ENCODE peak calls at places on chromosomes 6 and 20, in ten cellular contexts. One of them, this sample, is unnamed.
A peak's percentile ranks its signal among the peaks of the same experiment; 100 is the strongest.

GRCh38 chr6:15507746-15508145 is 155.1 kb downstream of the DTNBP1 start:
- DNase-seq in lower leg skin: no peak
- DNase-seq in OCI-LY7: no peak
- DNase-seq in neural crest cell: no peak
- DNase-seq in upper lobe of right lung: peak; percentile 32
- DNase-seq in neural progenitor cell: no peak
- DNase-seq in WTC11: no peak
- DNase-seq in progenitor cell of endocrine pancreas: no peak
- DNase-seq in cardiac muscle cell: no peak
- DNase-seq in H9: no peak
- DNase-seq in this sample: no peak

GRCh38 chr6:34688956-34689355 is 7.6 kb downstream of the ILRUN start:
- DNase-seq in neural progenitor cell: no peak
- DNase-seq in H9: no peak
- DNase-seq in lower leg skin: no peak
- DNase-seq in neural crest cell: no peak
- DNase-seq in cardiac muscle cell: no peak
- DNase-seq in progenitor cell of endocrine pancreas: no peak
- DNase-seq in upper lobe of right lung: no peak
- DNase-seq in WTC11: no peak
- DNase-seq in OCI-LY7: no peak
- DNase-seq in this sample: no peak

GRCh38 chr6:98875375-98875774 is 41.0 kb downstream of the POU3F2 start:
- DNase-seq in neural crest cell: no peak
- DNase-seq in progenitor cell of endocrine pancreas: no peak
- DNase-seq in neural progenitor cell: no peak
- DNase-seq in cardiac muscle cell: no peak
- DNase-seq in upper lobe of right lung: no peak
- DNase-seq in lower leg skin: no peak
- DNase-seq in WTC11: no peak
- DNase-seq in H9: no peak
- DNase-seq in OCI-LY7: no peak
- DNase-seq in this sample: no peak

GRCh38 chr6:159762681-159763293 is 942 bp downstream of the ACAT2 start:
- DNase-seq in upper lobe of right lung: no peak
- DNase-seq in progenitor cell of endocrine pancreas: no peak
- DNase-seq in lower leg skin: peak; percentile 25
- DNase-seq in OCI-LY7: peak; percentile 21
- DNase-seq in WTC11: no peak
- DNase-seq in neural progenitor cell: peak; percentile 28
- DNase-seq in H9: no peak
- DNase-seq in neural crest cell: no peak
- DNase-seq in cardiac muscle cell: no peak
- DNase-seq in this sample: peak; percentile 43

GRCh38 chr6:99241905-99242534 is 107.5 kb downstream of the FAXC start:
- DNase-seq in progenitor cell of endocrine pancreas: no peak
- DNase-seq in H9: peak; percentile 45
- DNase-seq in upper lobe of right lung: no peak
- DNase-seq in neural progenitor cell: peak; percentile 56
- DNase-seq in neural crest cell: peak; percentile 31
- DNase-seq in cardiac muscle cell: peak; percentile 26
- DNase-seq in lower leg skin: no peak
- DNase-seq in OCI-LY7: peak; percentile 7
- DNase-seq in WTC11: peak; percentile 37
- DNase-seq in this sample: peak; percentile 11

GRCh38 chr6:100622907-100623692 is 158.4 kb upstream of the SIM1 start:
- DNase-seq in WTC11: no peak
- DNase-seq in progenitor cell of endocrine pancreas: no peak
- DNase-seq in upper lobe of right lung: no peak
- DNase-seq in cardiac muscle cell: no peak
- DNase-seq in neural progenitor cell: no peak
- DNase-seq in neural crest cell: no peak
- DNase-seq in lower leg skin: no peak
- DNase-seq in OCI-LY7: no peak
- DNase-seq in H9: no peak
- DNase-seq in this sample: no peak

GRCh38 chr20:13232999-13233398 is 11.9 kb downstream of the ISM1 start:
- DNase-seq in WTC11: no peak
- DNase-seq in lower leg skin: no peak
- DNase-seq in upper lobe of right lung: no peak
- DNase-seq in OCI-LY7: no peak
- DNase-seq in progenitor cell of endocrine pancreas: no peak
- DNase-seq in cardiac muscle cell: no peak
- DNase-seq in H9: no peak
- DNase-seq in neural progenitor cell: no peak
- DNase-seq in neural crest cell: no peak
- DNase-seq in this sample: no peak

GRCh38 chr6:87213364-87213763 is 58.0 kb downstream of the ZNF292 start:
- DNase-seq in cardiac muscle cell: no peak
- DNase-seq in lower leg skin: no peak
- DNase-seq in upper lobe of right lung: no peak
- DNase-seq in WTC11: no peak
- DNase-seq in OCI-LY7: no peak
- DNase-seq in progenitor cell of endocrine pancreas: no peak
- DNase-seq in neural crest cell: no peak
- DNase-seq in H9: no peak
- DNase-seq in neural progenitor cell: no peak
- DNase-seq in this sample: no peak

GRCh38 chr20:61043681-61044080 is 208.4 kb upstream of the CDH4 start:
- DNase-seq in H9: no peak
- DNase-seq in neural progenitor cell: no peak
- DNase-seq in WTC11: no peak
- DNase-seq in OCI-LY7: no peak
- DNase-seq in upper lobe of right lung: no peak
- DNase-seq in cardiac muscle cell: no peak
- DNase-seq in neural crest cell: no peak
- DNase-seq in lower leg skin: no peak
- DNase-seq in progenitor cell of endocrine pancreas: no peak
- DNase-seq in this sample: no peak

GRCh38 chr20:61045091-61045490 is 207.0 kb upstream of the CDH4 start:
- DNase-seq in lower leg skin: no peak
- DNase-seq in OCI-LY7: no peak
- DNase-seq in neural progenitor cell: no peak
- DNase-seq in neural crest cell: no peak
- DNase-seq in cardiac muscle cell: no peak
- DNase-seq in WTC11: no peak
- DNase-seq in upper lobe of right lung: no peak
- DNase-seq in progenitor cell of endocrine pancreas: no peak
- DNase-seq in H9: no peak
- DNase-seq in this sample: no peak

GRCh38 chr20:61042501-61043385 is 209.3 kb upstream of the CDH4 start:
- DNase-seq in WTC11: no peak
- DNase-seq in OCI-LY7: no peak
- DNase-seq in progenitor cell of endocrine pancreas: no peak
- DNase-seq in neural crest cell: no peak
- DNase-seq in lower leg skin: no peak
- DNase-seq in H9: no peak
- DNase-seq in neural progenitor cell: peak; percentile 40
- DNase-seq in cardiac muscle cell: peak; percentile 32
- DNase-seq in upper lobe of right lung: no peak
- DNase-seq in this sample: no peak

GRCh38 chr20:61045876-61046585 is 206.0 kb upstream of the CDH4 start:
- DNase-seq in progenitor cell of endocrine pancreas: peak; percentile 80
- DNase-seq in cardiac muscle cell: no peak
- DNase-seq in lower leg skin: no peak
- DNase-seq in neural progenitor cell: peak; percentile 47
- DNase-seq in OCI-LY7: no peak
- DNase-seq in upper lobe of right lung: no peak
- DNase-seq in WTC11: no peak
- DNase-seq in neural crest cell: peak; percentile 99
- DNase-seq in H9: peak; percentile 61
- DNase-seq in this sample: no peak

DNA sequence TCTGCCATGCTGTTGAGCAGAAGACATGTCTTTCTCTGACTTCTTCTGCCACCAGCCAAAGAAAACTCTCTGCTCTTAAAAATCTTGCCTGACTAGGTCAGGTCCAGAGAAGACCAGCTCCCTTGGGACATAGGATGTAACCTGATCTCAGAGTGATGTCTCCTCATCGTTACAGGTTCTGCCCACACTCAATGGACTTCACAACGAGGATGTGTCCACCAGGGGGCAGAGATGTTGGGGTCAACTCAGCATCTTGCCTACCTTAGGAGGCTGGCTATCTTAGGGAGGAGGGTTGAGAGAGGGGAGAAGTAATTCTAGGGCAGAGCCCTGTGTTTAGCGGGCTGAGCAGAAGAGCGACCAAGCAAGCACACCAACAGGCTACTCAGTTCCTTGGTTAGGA is 207.6 kb upstream of the CDH4 start:
- DNase-seq in progenitor cell of endocrine pancreas: no peak
- DNase-seq in WTC11: peak; percentile 43
- DNase-seq in H9: peak; percentile 43
- DNase-seq in cardiac muscle cell: no peak
- DNase-seq in upper lobe of right lung: no peak
- DNase-seq in neural crest cell: peak; percentile 18
- DNase-seq in OCI-LY7: no peak
- DNase-seq in neural progenitor cell: peak; percentile 18
- DNase-seq in lower leg skin: no peak
- DNase-seq in this sample: peak; percentile 19
- TF ChIP-seq CTCF in progenitor cell of endocrine pancreas: no peak
- TF ChIP-seq CTCF in WTC11: peak; percentile 18
- TF ChIP-seq CTCF in H9: peak; percentile 59
- TF ChIP-seq CTCF in cardiac muscle cell: no peak
- TF ChIP-seq CTCF in upper lobe of right lung: no peak
- TF ChIP-seq CTCF in neural crest cell: peak; percentile 30
- TF ChIP-seq CTCF in OCI-LY7: no peak
- TF ChIP-seq CTCF in neural progenitor cell: peak; percentile 46
- TF ChIP-seq CTCF in lower leg skin: no peak
- TF ChIP-seq CTCF in this sample: no peak

DNA sequence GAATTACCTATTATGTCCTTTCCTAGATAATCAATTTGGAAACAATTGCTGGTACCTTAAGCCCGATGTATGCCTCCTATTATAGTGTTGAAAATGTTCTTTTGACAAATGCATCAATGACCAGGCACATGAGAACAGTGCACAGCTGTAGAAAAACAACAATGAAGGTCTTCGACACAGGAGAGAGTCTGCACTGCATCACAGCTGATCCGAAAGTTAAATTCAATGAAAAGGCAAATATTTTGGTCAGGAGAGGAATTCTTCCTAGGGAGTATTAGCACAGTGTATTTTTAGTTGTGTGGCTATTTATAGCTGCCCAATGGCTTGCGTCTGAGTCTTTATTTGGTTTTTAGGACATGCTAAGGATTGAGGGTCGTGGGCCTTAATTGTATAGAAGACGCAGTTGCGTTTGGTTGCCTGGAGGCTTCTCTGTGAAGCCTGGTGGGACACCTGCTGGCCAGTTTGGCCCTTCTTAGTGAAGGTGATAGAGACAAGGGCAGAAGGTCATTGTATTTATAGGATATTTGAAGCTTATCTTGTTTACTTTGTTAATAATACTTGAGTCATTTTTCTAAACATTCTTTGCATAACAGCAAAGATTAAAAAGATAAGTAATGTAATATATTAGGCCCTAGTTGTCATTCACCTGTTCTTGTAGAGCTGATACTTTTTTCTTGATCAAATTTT is 72.3 kb downstream of the CDYL start:
- DNase-seq in lower leg skin: no peak
- DNase-seq in neural progenitor cell: peak; percentile 64
- DNase-seq in neural crest cell: no peak
- DNase-seq in OCI-LY7: peak; percentile 42
- DNase-seq in WTC11: peak; percentile 54
- DNase-seq in progenitor cell of endocrine pancreas: no peak
- DNase-seq in upper lobe of right lung: no peak
- DNase-seq in cardiac muscle cell: peak; percentile 77
- DNase-seq in H9: peak; percentile 55
- DNase-seq in this sample: peak; percentile 42
- TF ChIP-seq CTCF in lower leg skin: no peak
- TF ChIP-seq CTCF in neural progenitor cell: peak; percentile 62
- TF ChIP-seq CTCF in neural crest cell: peak; percentile 56
- TF ChIP-seq CTCF in OCI-LY7: peak; percentile 71
- TF ChIP-seq CTCF in WTC11: no peak
- TF ChIP-seq CTCF in progenitor cell of endocrine pancreas: peak; percentile 59
- TF ChIP-seq CTCF in upper lobe of right lung: peak; percentile 29
- TF ChIP-seq CTCF in cardiac muscle cell: peak; percentile 29
- TF ChIP-seq CTCF in H9: peak; percentile 73
- TF ChIP-seq CTCF in this sample: peak; percentile 36

DNA sequence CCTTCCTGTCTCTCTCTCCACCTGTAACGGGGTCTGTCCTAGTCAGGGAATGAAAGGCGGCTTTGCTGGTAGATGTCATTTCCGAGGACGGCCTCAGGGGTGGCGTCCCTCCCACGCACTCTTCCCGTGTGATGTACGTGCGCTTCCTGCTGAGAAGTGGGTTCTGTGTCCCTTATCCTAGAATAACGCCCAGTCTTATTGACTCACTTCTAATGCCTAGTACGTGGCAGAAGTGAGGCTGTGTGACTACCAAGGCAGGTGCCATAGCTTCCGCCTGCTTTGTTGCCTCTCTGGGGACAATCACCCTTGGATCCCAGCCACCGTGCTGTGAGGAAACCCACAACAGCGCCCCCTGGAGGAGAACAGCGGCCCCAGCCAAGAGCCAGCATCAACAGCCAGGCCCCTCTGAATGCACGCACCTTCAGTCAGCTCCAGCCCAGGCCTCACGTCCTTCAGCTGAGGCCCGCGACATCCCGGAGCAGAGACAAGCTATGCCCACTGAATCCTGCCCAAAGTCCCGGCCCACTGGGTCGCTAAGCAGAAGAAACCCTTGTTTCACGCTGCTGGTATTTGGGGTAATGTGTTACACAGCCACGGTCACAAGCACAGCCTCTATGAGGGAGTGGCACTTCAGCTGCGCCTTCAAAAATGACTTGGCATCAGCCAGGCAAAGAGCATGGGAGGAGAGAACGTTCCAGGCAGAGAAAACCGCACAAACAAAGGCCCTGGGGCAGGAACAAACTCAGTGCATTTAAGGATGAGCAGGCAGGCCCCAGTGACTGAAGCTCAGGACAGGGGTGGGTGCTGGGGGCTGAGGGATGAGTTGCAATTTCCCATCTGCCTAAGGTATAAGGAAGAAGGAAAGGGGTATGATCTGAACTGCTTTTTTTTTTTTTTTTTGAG is 224.2 kb downstream of the NFATC2 start:
- DNase-seq in lower leg skin: no peak
- DNase-seq in cardiac muscle cell: peak; percentile 84
- DNase-seq in OCI-LY7: peak; percentile 13
- DNase-seq in neural progenitor cell: peak; percentile 84
- DNase-seq in H9: peak; percentile 91
- DNase-seq in neural crest cell: peak; percentile 82
- DNase-seq in progenitor cell of endocrine pancreas: peak; percentile 70
- DNase-seq in upper lobe of right lung: peak; percentile 74
- DNase-seq in WTC11: peak; percentile 92
- DNase-seq in this sample: peak; percentile 76
- TF ChIP-seq CTCF in lower leg skin: no peak
- TF ChIP-seq CTCF in cardiac muscle cell: peak; percentile 75
- TF ChIP-seq CTCF in OCI-LY7: peak; percentile 78
- TF ChIP-seq CTCF in neural progenitor cell: peak; percentile 95
- TF ChIP-seq CTCF in H9: peak; percentile 96
- TF ChIP-seq CTCF in neural crest cell: peak; percentile 68
- TF ChIP-seq CTCF in progenitor cell of endocrine pancreas: peak; percentile 78
- TF ChIP-seq CTCF in upper lobe of right lung: peak; percentile 45
- TF ChIP-seq CTCF in WTC11: peak; percentile 96
- TF ChIP-seq CTCF in this sample: peak; percentile 55

DNA sequence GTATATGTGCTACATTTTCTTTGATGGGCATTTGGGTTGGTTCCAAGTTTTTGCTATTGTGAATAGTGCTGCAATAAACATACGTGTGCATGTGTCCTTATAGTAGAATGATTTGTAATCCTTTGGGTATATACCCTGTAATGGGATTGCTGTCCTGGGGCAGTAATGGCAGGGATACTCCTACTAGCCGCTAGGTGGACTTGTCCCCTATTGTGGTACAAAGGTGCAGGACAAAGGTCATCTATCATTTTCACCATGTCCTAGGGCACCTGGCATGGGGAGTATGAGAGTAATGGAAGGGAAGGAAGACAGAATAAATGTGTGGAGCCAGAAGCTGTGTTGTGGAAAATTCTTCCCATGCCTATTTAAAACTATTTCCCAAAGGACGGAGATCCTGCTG is 174.6 kb downstream of the CLIC5 start:
- DNase-seq in progenitor cell of endocrine pancreas: no peak
- DNase-seq in neural progenitor cell: no peak
- DNase-seq in cardiac muscle cell: no peak
- DNase-seq in upper lobe of right lung: no peak
- DNase-seq in WTC11: no peak
- DNase-seq in OCI-LY7: no peak
- DNase-seq in lower leg skin: no peak
- DNase-seq in H9: no peak
- DNase-seq in neural crest cell: no peak
- DNase-seq in this sample: no peak
- TF ChIP-seq CTCF in progenitor cell of endocrine pancreas: no peak
- TF ChIP-seq CTCF in neural progenitor cell: no peak
- TF ChIP-seq CTCF in cardiac muscle cell: no peak
- TF ChIP-seq CTCF in upper lobe of right lung: no peak
- TF ChIP-seq CTCF in WTC11: no peak
- TF ChIP-seq CTCF in OCI-LY7: no peak
- TF ChIP-seq CTCF in lower leg skin: no peak
- TF ChIP-seq CTCF in H9: no peak
- TF ChIP-seq CTCF in neural crest cell: no peak
- TF ChIP-seq CTCF in this sample: no peak

This sample was measured in activated CD8-positive, alpha-beta T cell treated with anti-CD3 and anti-CD28 coated beads for 36 hours.